ENCODE peak calls at places on chromosomes 6 and 20, in seven cellular contexts. J is A673, R is fibroblast of lung, L is psoas muscle, B is osteoblast, F is HepG2, D is IMR-90. A is an unnamed sample.

GRCh38 chr20:17530716-17531536 is at the start of gene BFSP1:
- DNase-seq in J (peak; percentile 79), R (peak; percentile 65), L (peak; percentile 69), B (peak; percentile 95), F (peak; percentile 55), D (peak; percentile 52), A (peak; percentile 79)

GRCh38 chr6:44042261-44043035 is 84.8 kb downstream of the MRPL14 start:
- DNase-seq in J (no peak), R (no peak), L (peak; percentile 34), B (peak; percentile 67), F (no peak), D (no peak), A (no peak)

GRCh38 chr6:140043357-140043756 is 668.9 kb upstream of the CITED2 start:
- DNase-seq in J (peak; percentile 66), R (peak; percentile 98), L (no peak), B (peak; percentile 18), F (no peak), D (peak; percentile 96), A (no peak)

GRCh38 chr6:53837875-53838806 is 43.3 kb downstream of the LRRC1 start:
- DNase-seq in J (peak; percentile 62), R (no peak), L (no peak), B (no peak), F (no peak), D (peak; percentile 22), A (no peak)

GRCh38 chr6:128167552-128167951 is 266.7 kb upstream of the THEMIS start:
- DNase-seq in J (no peak), R (peak; percentile 6), L (no peak), B (no peak), F (no peak), D (no peak), A (no peak)

GRCh38 chr20:4189375-4189774 is 174.0 kb upstream of the RNF24 start:
- DNase-seq in J (no peak), R (no peak), L (no peak), B (no peak), F (no peak), D (no peak), A (no peak)

GRCh38 chr6:41687501-41688175 is 47.8 kb downstream of the TFEB start:
- DNase-seq in J (no peak), R (no peak), L (no peak), B (peak; percentile 76), F (no peak), D (no peak), A (peak; percentile 40)

GRCh38 chr20:44357020-44357419 is 1.5 kb downstream of the HNF4A start:
- DNase-seq in J (no peak), R (no peak), L (no peak), B (no peak), F (no peak), D (no peak), A (no peak)

GRCh38 chr20:56609321-56609720 is 19.8 kb upstream of the TFAP2C start:
- DNase-seq in J (no peak), R (no peak), L (no peak), B (no peak), F (no peak), D (no peak), A (no peak)

GRCh38 chr20:12327205-12327604 is 409.5 kb downstream of the BTBD3 start:
- DNase-seq in J (no peak), R (no peak), L (no peak), B (no peak), F (no peak), D (no peak), A (no peak)

GRCh38 chr6:102562713-102563112 is 1169.2 kb downstream of the GRIK2 start:
- DNase-seq in J (no peak), R (peak; percentile 1), L (no peak), B (no peak), F (no peak), D (no peak), A (no peak)
- TF ChIP-seq CTCF in J (no peak), R (no peak), L (no peak), B (no peak), F (no peak), D (no peak), A (no peak)

GRCh38 chr6:32151885-32152311 is at the start of gene PRRT1:
- DNase-seq in J (no peak), R (no peak), L (no peak), B (peak; percentile 86), F (no peak), D (no peak), A (no peak)

GRCh38 chr6:32149932-32150920 is 1.5 kb downstream of the PRRT1 start:
- DNase-seq in J (no peak), R (no peak), L (no peak), B (no peak), F (no peak), D (no peak), A (no peak)

GRCh38 chr6:32152414-32153251 is 894 bp upstream of the PRRT1 start:
- DNase-seq in J (no peak), R (peak; percentile 27), L (no peak), B (peak; percentile 88), F (no peak), D (peak; percentile 41), A (no peak)

GRCh38 chr6:32149577-32149845 is 2.2 kb downstream of the PRRT1 start:
- DNase-seq in J (no peak), R (no peak), L (no peak), B (no peak), F (no peak), D (no peak), A (no peak)

DNA sequence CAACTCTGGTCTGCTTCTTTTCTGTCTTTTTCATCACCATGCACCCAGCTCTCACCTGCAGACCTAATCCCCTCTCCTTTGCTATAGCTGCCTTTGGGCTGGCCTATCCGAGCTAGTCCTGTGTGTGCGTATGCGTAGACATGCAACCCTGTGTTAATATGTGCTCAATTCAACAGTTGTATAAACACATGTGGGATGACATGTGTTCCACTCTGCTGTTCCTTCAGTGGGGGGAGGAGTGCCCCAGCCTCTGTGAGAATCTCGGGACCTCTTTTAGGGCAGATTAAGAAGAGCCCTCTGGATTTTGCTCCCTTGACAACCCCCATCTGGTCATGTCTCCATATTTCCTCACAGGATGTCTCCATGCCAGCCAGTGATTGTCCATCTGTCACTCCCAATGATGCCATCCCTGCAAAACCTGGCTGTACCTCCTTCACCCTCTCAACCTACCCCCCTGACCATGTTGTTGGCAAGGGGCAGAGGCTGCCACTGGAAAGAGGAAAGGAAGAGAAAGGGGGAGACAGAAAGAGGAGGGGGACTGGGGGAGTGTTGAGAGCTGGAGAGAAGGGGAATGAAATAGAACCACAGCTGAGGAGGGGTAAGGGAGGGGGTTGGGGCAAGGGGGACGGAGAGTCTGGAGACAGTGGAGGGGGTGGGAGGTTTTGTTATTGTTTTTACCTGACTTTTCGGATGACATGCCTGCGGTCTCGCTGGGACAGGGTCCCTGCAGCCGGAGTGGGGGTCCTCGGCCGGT is 431 bp downstream of the PRRT1 start:
- DNase-seq in J (no peak), R (no peak), L (no peak), B (peak; percentile 71), F (no peak), D (no peak), A (no peak)
- H3K4me3 ChIP-seq in J (no peak overlapping the region), R (peak overlapping the region; percentile 49), L (peak overlapping the region; percentile 43), B (peak overlapping the region; percentile 97), F (no peak overlapping the region), D (peak overlapping the region; percentile 46), A (peak overlapping the region; percentile 81)

GRCh38 chr20:22962567-22963439 is 72.3 kb upstream of the SSTR4 start:
- DNase-seq in J (no peak), R (no peak), L (no peak), B (no peak), F (no peak), D (no peak), A (no peak)

GRCh38 chr20:22963581-22963980 is 71.5 kb upstream of the SSTR4 start:
- DNase-seq in J (no peak), R (no peak), L (no peak), B (no peak), F (no peak), D (no peak), A (no peak)

DNA sequence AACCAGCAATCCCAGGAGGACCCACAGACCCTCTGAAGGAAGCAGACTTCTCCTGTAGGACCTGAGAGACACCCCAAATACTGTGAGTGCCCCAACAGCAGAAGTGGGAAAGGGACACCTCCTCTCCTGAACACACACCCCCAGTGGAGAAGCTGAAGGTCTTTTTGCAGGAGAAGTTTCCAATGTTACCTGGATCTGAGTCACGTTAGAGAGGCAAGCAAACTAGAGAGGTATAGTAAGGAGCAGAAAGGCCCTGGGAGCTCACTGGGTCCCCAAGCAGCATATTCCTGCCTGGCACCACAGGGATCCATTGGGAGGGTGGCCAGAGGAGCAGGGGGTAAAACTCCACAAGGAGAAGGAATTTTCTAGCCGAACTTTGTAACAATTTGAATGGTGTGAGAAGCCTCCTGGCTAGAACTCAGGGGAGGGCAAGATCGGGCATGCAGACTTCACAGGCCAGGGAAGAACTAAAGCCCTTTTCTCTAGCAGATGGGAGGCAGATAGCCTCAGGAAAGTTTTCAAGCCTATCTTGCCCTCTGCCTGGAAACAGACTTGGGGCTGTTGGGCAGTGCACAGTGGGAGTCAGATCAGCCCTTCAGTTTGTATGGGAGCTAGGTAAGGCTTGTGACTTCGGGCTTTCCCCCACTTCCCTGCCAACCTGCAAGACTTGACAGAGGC is 68.2 kb upstream of the SSTR4 start:
- DNase-seq in J (no peak), R (no peak), L (no peak), B (no peak), F (no peak), D (no peak), A (no peak)
- H3K27ac ChIP-seq in J (no peak overlapping the region), R (no peak overlapping the region), L (no peak overlapping the region), B (no peak overlapping the region), F (no peak overlapping the region), D (no peak overlapping the region), A (no peak overlapping the region)

GRCh38 chr6:4849214-4849613 is 73.0 kb downstream of the CDYL start:
- DNase-seq in J (no peak), R (peak; percentile 45), L (no peak), B (no peak), F (no peak), D (peak; percentile 10), A (no peak)

GRCh38 chr6:4846387-4846786 is 70.2 kb downstream of the CDYL start:
- DNase-seq in J (no peak), R (no peak), L (no peak), B (no peak), F (no peak), D (no peak), A (no peak)

GRCh38 chr6:4849628-4850027 is 73.4 kb downstream of the CDYL start:
- DNase-seq in J (no peak), R (no peak), L (no peak), B (no peak), F (no peak), D (no peak), A (no peak)

GRCh38 chr6:4851035-4851434 is 74.8 kb downstream of the CDYL start:
- DNase-seq in J (no peak), R (no peak), L (no peak), B (no peak), F (no peak), D (no peak), A (no peak)

DNA sequence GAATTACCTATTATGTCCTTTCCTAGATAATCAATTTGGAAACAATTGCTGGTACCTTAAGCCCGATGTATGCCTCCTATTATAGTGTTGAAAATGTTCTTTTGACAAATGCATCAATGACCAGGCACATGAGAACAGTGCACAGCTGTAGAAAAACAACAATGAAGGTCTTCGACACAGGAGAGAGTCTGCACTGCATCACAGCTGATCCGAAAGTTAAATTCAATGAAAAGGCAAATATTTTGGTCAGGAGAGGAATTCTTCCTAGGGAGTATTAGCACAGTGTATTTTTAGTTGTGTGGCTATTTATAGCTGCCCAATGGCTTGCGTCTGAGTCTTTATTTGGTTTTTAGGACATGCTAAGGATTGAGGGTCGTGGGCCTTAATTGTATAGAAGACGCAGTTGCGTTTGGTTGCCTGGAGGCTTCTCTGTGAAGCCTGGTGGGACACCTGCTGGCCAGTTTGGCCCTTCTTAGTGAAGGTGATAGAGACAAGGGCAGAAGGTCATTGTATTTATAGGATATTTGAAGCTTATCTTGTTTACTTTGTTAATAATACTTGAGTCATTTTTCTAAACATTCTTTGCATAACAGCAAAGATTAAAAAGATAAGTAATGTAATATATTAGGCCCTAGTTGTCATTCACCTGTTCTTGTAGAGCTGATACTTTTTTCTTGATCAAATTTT is 72.3 kb downstream of the CDYL start:
- DNase-seq in J (no peak), R (peak; percentile 12), L (no peak), B (peak; percentile 11), F (peak; percentile 62), D (no peak), A (no peak)
- TF ChIP-seq CTCF in J (peak; percentile 29), R (peak; percentile 15), L (peak; percentile 46), B (peak; percentile 23), F (peak; percentile 81), D (peak; percentile 24), A (peak; percentile 28)

A was measured in tibial artery.